ENCODE peak calls at places on chromosomes 13 and 19, in nine cellular contexts. U is neural progenitor cell, Q is heart left ventricle, K is esophagus squamous epithelium, W is heart right ventricle, O is body of pancreas, H is right atrium auricular region, R is BE2C, G is thoracic aorta. X is an unnamed sample. For H3K4me1, the result is how much of the 10 kb centered on the place peaks cover.

GRCh38 chr13:70424428-70424827 is 316.2 kb upstream of the KLHL1 start:
- DNase-seq in U (peak), Q (no peak), K (no peak), W (no peak), O (peak), H (no peak), R (peak), G (no peak), X (no peak)

GRCh38 chr13:50208826-50209335 is 193.6 kb downstream of the KCNRG start:
- DNase-seq in U (peak), Q (peak), K (no peak), W (peak), O (peak), H (peak), R (peak), G (no peak), X (peak)

GRCh38 chr19:22831211-22831610 is 880 bp upstream of the ZNF723 start:
- DNase-seq in U (no peak), Q (no peak), K (no peak), W (no peak), O (no peak), H (no peak), R (no peak), G (no peak), X (no peak)

GRCh38 chr13:98751397-98752110 is 918 bp downstream of the SLC15A1 start:
- DNase-seq in U (peak), Q (no peak), K (no peak), W (no peak), O (peak), H (no peak), R (no peak), G (no peak), X (peak)

GRCh38 chr19:54133312-54133956 is 4.1 kb upstream of the CNOT3 start:
- DNase-seq in U (peak), Q (no peak), K (peak), W (no peak), O (no peak), H (no peak), R (peak), G (no peak), X (peak)

GRCh38 chr19:5212101-5212500 is 128.5 kb downstream of the PTPRS start:
- DNase-seq in U (no peak), Q (no peak), K (no peak), W (no peak), O (no peak), H (no peak), R (no peak), G (no peak), X (no peak)

GRCh38 chr19:32201211-32201610 is 144.2 kb upstream of the ZNF507 start:
- DNase-seq in U (no peak), Q (no peak), K (no peak), W (no peak), O (no peak), H (no peak), R (no peak), G (no peak), X (no peak)

GRCh38 chr13:59112375-59112774 is 1051.4 kb downstream of the DIAPH3 start:
- DNase-seq in U (peak), Q (no peak), K (no peak), W (no peak), O (peak), H (peak), R (peak), G (no peak), X (no peak)

GRCh38 chr19:5138606-5139594 is 170.0 kb downstream of the KDM4B start:
- DNase-seq in U (no peak), Q (peak), K (no peak), W (peak), O (peak), H (no peak), R (peak), G (no peak), X (peak)

GRCh38 chr19:46976845-46977320 is 42.8 kb upstream of the NPAS1 start:
- DNase-seq in U (peak), Q (no peak), K (no peak), W (no peak), O (peak), H (peak), R (no peak), G (no peak), X (peak)

GRCh38 chr13:33263976-33264619 is 21.5 kb downstream of the STARD13 start:
- DNase-seq in U (no peak), Q (no peak), K (no peak), W (no peak), O (no peak), H (no peak), R (no peak), G (no peak), X (no peak)

GRCh38 chr13:36030670-36031331 is 100.4 kb downstream of the DCLK1 start:
- DNase-seq in U (peak), Q (no peak), K (no peak), W (no peak), O (peak), H (no peak), R (peak), G (no peak), X (peak)

GRCh38 chr13:101453784-101454201 is 1.3 kb downstream of the ITGBL1 start:
- DNase-seq in U (no peak), Q (peak), K (no peak), W (peak), O (peak), H (no peak), R (no peak), G (no peak), X (no peak)

GRCh38 chr19:58566989-58567388 is 6.1 kb downstream of the MZF1 start:
- DNase-seq in U (no peak), Q (no peak), K (no peak), W (no peak), O (peak), H (no peak), R (no peak), G (no peak), X (no peak)

GRCh38 chr13:59890064-59890463 is 273.7 kb downstream of the DIAPH3 start:
- DNase-seq in U (no peak), Q (no peak), K (no peak), W (no peak), O (no peak), H (no peak), R (no peak), G (no peak), X (peak)

GRCh38 chr13:100210966-100211710 is 122.2 kb downstream of the PCCA start:
- DNase-seq in U (no peak), Q (no peak), K (no peak), W (no peak), O (no peak), H (no peak), R (no peak), G (no peak), X (peak)

GRCh38 chr13:21542563-21542962 is 61.4 kb downstream of the MICU2 start:
- DNase-seq in U (no peak), Q (no peak), K (no peak), W (no peak), O (no peak), H (no peak), R (no peak), G (no peak), X (no peak)

GRCh38 chr13:64529874-64530485 is 2700.2 kb downstream of the PCDH9 start:
- DNase-seq in U (peak), Q (no peak), K (no peak), W (no peak), O (no peak), H (no peak), R (peak), G (no peak), X (peak)

GRCh38 chr19:13160557-13160956 is 10.3 kb downstream of the IER2 start:
- DNase-seq in U (no peak), Q (no peak), K (no peak), W (no peak), O (peak), H (no peak), R (no peak), G (no peak), X (no peak)

GRCh38 chr19:2720777-2721569 is at the start of gene DIRAS1:
- DNase-seq in U (peak), Q (no peak), K (no peak), W (peak), O (no peak), H (no peak), R (peak), G (no peak), X (no peak)

GRCh38 chr13:99355267-99356215 is 48.3 kb upstream of the GPR183 start:
- DNase-seq in U (no peak), Q (no peak), K (no peak), W (no peak), O (no peak), H (no peak), R (no peak), G (no peak), X (no peak)

GRCh38 chr13:97855570-97855970 is 97.9 kb upstream of the IPO5 start:
- DNase-seq in U (peak), Q (no peak), K (no peak), W (no peak), O (peak), H (no peak), R (peak), G (no peak), X (peak)

GRCh38 chr19:15902254-15902653 is 4.4 kb upstream of the CYP4F2 start:
- DNase-seq in U (no peak), Q (no peak), K (no peak), W (no peak), O (no peak), H (no peak), R (no peak), G (no peak), X (no peak)

GRCh38 chr19:13138916-13139198 is 11.3 kb downstream of the STX10 start:
- DNase-seq in U (no peak), Q (no peak), K (no peak), W (no peak), O (no peak), H (no peak), R (no peak), G (no peak), X (no peak)

GRCh38 chr19:45351401-45351952 is 10.9 kb downstream of the KLC3 start:
- DNase-seq in U (no peak), Q (no peak), K (no peak), W (no peak), O (no peak), H (no peak), R (no peak), G (no peak), X (no peak)

GRCh38 chr13:66951426-66951825 is 278.7 kb downstream of the PCDH9 start:
- DNase-seq in U (no peak), Q (no peak), K (no peak), W (no peak), O (no peak), H (no peak), R (no peak), G (no peak), X (no peak)

GRCh38 chr19:22427587-22428298 is 5.6 kb upstream of the ZNF98 start:
- DNase-seq in U (no peak), Q (no peak), K (no peak), W (no peak), O (peak), H (no peak), R (no peak), G (no peak), X (no peak)

GRCh38 chr13:112175162-112176075 is 108.5 kb downstream of the SOX1 start:
- DNase-seq in U (no peak), Q (peak), K (no peak), W (no peak), O (no peak), H (no peak), R (no peak), G (no peak), X (no peak)

GRCh38 chr13:35858665-35859064 is 272.5 kb downstream of the DCLK1 start:
- DNase-seq in U (no peak), Q (no peak), K (no peak), W (no peak), O (no peak), H (no peak), R (no peak), G (no peak), X (no peak)

GRCh38 chr19:7456964-7457541 is 31.8 kb downstream of the PEX11G start:
- DNase-seq in U (no peak), Q (no peak), K (no peak), W (no peak), O (no peak), H (no peak), R (no peak), G (no peak), X (no peak)

GRCh38 chr19:49555600-49556411 is 24.6 kb downstream of the NOSIP start:
- DNase-seq in U (peak), Q (peak), K (no peak), W (peak), O (peak), H (no peak), R (peak), G (no peak), X (peak)
- H3K4me3 ChIP-seq in U (peak), Q (no peak), K (no peak), W (no peak), O (no peak), H (no peak), R (no peak), G (no peak), X (no peak)

DNA sequence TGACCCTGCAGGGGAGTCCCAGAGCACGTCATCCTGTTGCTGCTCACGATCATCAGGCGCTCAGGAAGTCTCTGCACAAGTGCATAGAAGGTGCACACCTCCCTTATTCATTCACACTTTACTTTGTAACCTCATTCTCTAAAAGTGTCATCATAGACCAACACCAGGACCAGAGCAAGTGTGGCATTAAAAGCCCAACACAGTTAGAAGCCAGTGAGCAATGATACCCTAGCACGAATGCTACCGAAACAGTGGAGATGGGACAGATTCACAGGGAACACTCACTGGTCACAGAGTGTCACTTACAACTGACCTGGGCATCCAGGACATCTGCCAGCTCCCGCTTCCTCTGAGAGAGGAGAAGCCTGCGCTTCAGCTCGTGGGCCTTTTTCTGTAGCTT is 17.0 kb downstream of the HAUS8 start:
- DNase-seq in U (no peak), Q (no peak), K (no peak), W (no peak), O (no peak), H (no peak), R (no peak), G (no peak), X (no peak)
- TF ChIP-seq CTCF in U (no peak), Q (no peak), K (no peak), W (no peak), O (no peak), H (no peak), R (no peak), G (no peak), X (no peak)

DNA sequence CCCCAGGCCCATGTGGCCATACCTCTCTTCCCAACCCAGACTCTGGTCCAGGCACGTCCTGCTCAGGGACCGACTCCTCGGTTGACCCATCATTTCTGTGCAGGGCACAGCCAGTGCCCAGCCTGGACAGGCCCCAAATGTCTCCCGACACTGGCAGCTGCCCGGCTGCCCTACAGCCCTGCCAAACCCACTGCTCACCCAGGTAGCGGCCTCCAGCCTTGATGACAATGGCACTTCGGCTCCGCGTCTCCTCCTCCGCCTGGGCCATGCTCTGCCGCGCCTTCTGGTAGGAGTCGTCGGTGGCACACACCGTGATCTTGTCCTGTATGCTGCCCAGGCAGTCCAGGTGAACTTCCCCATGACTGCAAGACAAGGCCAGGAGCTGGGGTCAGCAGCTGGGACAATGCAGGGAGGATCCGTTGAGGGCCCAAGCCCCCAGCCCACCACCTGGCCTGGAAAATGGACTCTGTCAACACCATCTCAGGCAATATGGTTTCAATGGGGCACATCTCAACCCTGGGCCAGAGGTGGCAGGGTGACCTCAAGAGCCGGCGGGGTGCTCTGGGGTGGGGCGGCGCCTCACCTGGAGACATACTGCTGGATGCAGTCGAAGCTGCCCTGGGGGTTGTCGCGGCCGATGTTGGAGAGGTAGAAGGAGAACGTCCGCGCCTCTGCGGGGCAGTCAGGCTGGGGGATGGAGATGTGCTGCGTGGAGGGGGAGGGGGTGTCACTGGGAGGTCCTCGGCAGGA is 27.5 kb upstream of the ISYNA1 start:
- DNase-seq in U (no peak), Q (no peak), K (no peak), W (no peak), O (no peak), H (no peak), R (no peak), G (no peak), X (no peak)
- H3K4me1 ChIP-seq in U (under half), Q (half or more), K (half or more), W (half or more), O (half or more), H (half or more), R (under half), G (under half), X (under half)

GRCh38 chr13:113475280-113475679 is 15.2 kb downstream of the DCUN1D2 start:
- DNase-seq in U (no peak), Q (no peak), K (no peak), W (no peak), O (no peak), H (no peak), R (no peak), G (no peak), X (no peak)
- H3K4me3 ChIP-seq in U (no peak), Q (no peak), K (no peak), W (no peak), O (no peak), H (no peak), R (no peak), G (no peak), X (no peak)

GRCh38 chr19:373391-374182 is 29.0 kb upstream of the MIER2 start:
- DNase-seq in U (no peak), Q (peak), K (no peak), W (no peak), O (no peak), H (no peak), R (no peak), G (no peak), X (no peak)
- TF ChIP-seq CTCF in U (no peak), Q (no peak), K (no peak), W (no peak), O (no peak), H (no peak), R (no peak), G (no peak), X (no peak)

DNA sequence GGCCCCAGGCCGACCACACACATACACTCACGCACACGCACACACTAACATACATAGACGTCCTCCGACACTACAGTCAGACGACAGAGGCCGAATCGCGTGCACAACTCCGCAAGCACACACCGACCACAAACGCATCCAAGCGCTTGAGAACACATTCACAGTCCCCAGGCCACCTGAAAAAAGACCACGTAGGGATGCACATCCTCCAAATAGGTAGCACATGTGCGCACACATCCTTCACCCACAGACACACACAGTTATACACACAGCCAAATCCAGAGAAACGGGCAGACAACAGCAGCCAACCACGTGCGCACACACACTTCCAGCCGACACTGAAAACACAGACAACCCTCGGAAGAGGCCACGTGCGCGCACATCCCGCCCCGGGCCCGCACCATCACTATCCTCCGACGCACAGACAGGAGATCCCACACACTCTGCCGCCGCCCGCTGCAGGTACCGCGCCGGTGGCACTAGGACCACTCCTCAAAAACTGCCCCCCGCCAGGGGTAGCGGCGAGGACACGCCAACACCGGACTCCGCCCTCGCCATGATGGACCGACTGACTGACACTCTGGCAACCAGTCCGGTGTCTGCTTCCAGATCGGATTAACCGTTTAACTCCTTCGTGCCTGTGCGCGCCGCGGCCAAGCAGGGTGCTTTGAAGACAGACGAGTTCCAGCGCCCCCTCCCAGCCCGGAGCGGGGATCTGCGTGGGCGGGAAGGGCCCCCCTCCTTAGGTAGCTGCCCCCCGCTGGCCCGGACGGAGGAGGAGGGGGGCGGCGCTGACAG is 493 bp upstream of the PDE4A start:
- DNase-seq in U (peak), Q (no peak), K (no peak), W (no peak), O (no peak), H (no peak), R (peak), G (no peak), X (peak)
- H3K4me1 ChIP-seq in U (under half), Q (half or more), K (under half), W (under half), O (half or more), H (half or more), R (under half), G (under half), X (under half)

GRCh38 chr19:40800997-40801377 is 2.0 kb downstream of the EGLN2 start:
- DNase-seq in U (no peak), Q (peak), K (no peak), W (no peak), O (no peak), H (no peak), R (no peak), G (no peak), X (no peak)
- H3K4me3 ChIP-seq in U (peak), Q (peak), K (peak), W (peak), O (no peak), H (peak), R (no peak), G (peak), X (no peak)

DNA sequence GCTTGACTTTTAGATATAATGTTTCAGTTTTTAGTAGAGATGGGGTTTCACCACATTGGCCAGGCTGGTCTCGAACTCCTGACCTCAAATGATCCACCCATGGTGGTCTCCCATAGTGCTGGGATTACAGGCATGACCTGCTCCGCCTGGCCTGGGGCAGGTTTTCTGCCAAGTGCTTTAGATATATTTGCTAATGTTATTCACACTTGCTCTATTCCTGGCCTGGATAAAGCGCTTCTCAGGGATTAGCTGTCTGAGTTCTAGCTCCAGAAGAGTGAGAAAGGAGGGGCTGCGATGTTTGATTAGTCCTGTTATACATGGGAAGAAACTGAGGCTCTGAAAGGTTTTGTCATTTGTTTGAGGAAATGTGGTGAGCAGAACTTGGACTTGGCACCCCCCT is 8.8 kb downstream of the DNAJB1 start:
- DNase-seq in U (no peak), Q (no peak), K (no peak), W (no peak), O (no peak), H (no peak), R (no peak), G (no peak), X (no peak)
- TF ChIP-seq CTCF in U (no peak), Q (no peak), K (no peak), W (no peak), O (no peak), H (no peak), R (no peak), G (no peak), X (no peak)